ENCODE peak calls at places on chromosomes 1 and 21, in five cellular contexts. C is anterior cingulate cortex, H is A172, B is neuronal stem cell, O is kidney glomerular epithelial cell. K is an unnamed sample.

GRCh38 chr21:35565204-35565611 is 495.1 kb downstream of the SETD4 start:
- DNase-seq in O (peak), B (no peak), H (peak), C (no peak), K (peak)

GRCh38 chr1:85313888-85314696 is 37.7 kb upstream of the BCL10 start:
- DNase-seq in C (no peak), O (peak), H (peak), B (no peak), K (no peak)

GRCh38 chr1:240254778-240255291 is 163.2 kb downstream of the FMN2 start:
- DNase-seq in H (no peak), B (no peak), C (no peak), O (no peak), K (peak)

GRCh38 chr1:44827197-44828002 is 15.7 kb downstream of the PTCH2 start:
- DNase-seq in O (no peak), C (no peak), H (no peak), B (no peak), K (peak)

GRCh38 chr21:46184625-46185555 is 631 bp upstream of the SPATC1L start:
- DNase-seq in B (peak), H (peak), C (peak), O (no peak), K (peak)

GRCh38 chr21:43639470-43640178 is 19.7 kb downstream of the HSF2BP start:
- DNase-seq in C (no peak), O (no peak), B (no peak), H (no peak), K (no peak)

GRCh38 chr1:161725888-161726630 is 4.7 kb downstream of the FCRLB start:
- DNase-seq in C (no peak), B (peak), H (peak), O (peak), K (peak)

GRCh38 chr1:32351077-32351858 is 11.0 kb downstream of the FAM229A start:
- DNase-seq in B (peak), C (peak), O (peak), H (peak), K (peak)

GRCh38 chr1:232554431-232554830 is 75.5 kb downstream of the SIPA1L2 start:
- DNase-seq in H (no peak), C (no peak), O (no peak), B (no peak), K (peak)

GRCh38 chr1:50329332-50329932 is 93.8 kb downstream of the DMRTA2 start:
- DNase-seq in C (no peak), B (no peak), H (peak), O (no peak), K (peak)

GRCh38 chr1:201385299-201385891 is 7.9 kb upstream of the TNNT2 start:
- DNase-seq in H (peak), O (peak), B (no peak), C (no peak), K (peak)

GRCh38 chr1:218779341-218779831 is 394.3 kb upstream of the LYPLAL1 start:
- DNase-seq in H (no peak), B (no peak), O (peak), C (no peak), K (no peak)

GRCh38 chr1:248589334-248589733 is 8.2 kb downstream of the OR2T10 start:
- DNase-seq in O (no peak), C (no peak), B (no peak), H (no peak), K (no peak)

GRCh38 chr1:168698453-168698852 is 30.6 kb downstream of the DPT start:
- DNase-seq in H (no peak), C (no peak), O (no peak), B (no peak), K (no peak)

GRCh38 chr1:52867060-52867845 is 24.7 kb downstream of the ZYG11A start:
- DNase-seq in B (no peak), H (no peak), C (no peak), O (no peak), K (no peak)

K was measured in endodermal cell.